ENCODE peak calls at places on chromosomes 4 and X, in four cellular contexts. C, L, B and U are unnamed samples.

GRCh38 chr4:40669504-40669903 is 39.8 kb upstream of the RBM47 start:
- DNase-seq in C (no peak), L (no peak), B (no peak), U (no peak)

GRCh38 chr4:159013692-159014091 is 89.2 kb upstream of the RAPGEF2 start:
- DNase-seq in C (no peak), B (no peak), L (no peak), U (no peak)

GRCh38 chrX:107398115-107398514 is 51.3 kb upstream of the FRMPD3 start:
- DNase-seq in C (no peak), L (no peak), B (no peak), U (no peak)

GRCh38 chr4:7295917-7296660 is 103.8 kb downstream of the SORCS2 start:
- DNase-seq in L (peak), C (peak), B (peak), U (peak)

GRCh38 chr4:126955292-126956191 is 677.2 kb upstream of the INTU start:
- DNase-seq in L (no peak), C (no peak), B (no peak), U (no peak)

GRCh38 chr4:169070895-169071218 is 60.8 kb upstream of the CBR4 start:
- DNase-seq in C (no peak), B (no peak), L (no peak), U (no peak)

GRCh38 chrX:105564536-105564935 is 257.8 kb upstream of the NRK start:
- DNase-seq in L (no peak), C (peak), B (no peak), U (no peak)

GRCh38 chr4:113784497-113785254 is 23.1 kb upstream of the CAMK2D start:
- DNase-seq in L (no peak), C (peak), B (no peak), U (no peak)

GRCh38 chr4:71630783-71631182 is 153.1 kb downstream of the GC start:
- DNase-seq in C (no peak), L (no peak), B (no peak), U (no peak)